ENCODE peak calls at places on chromosomes 16 and 17, in ten cellular contexts. A, U, V, C, K, I, G, T, B and E are unnamed samples.

GRCh38 chr16:74740795-74741304 is 33.8 kb downstream of the FA2H start:
- DNase-seq in U (no peak), B (no peak), V (peak; percentile 91), A (peak; percentile 44), I (no peak), G (peak; percentile 83), T (no peak), K (no peak), C (peak; percentile 58), E (no peak)

GRCh38 chr17:75681289-75681688 is 14.2 kb downstream of the SAP30BP start:
- DNase-seq in V (no peak), B (peak; percentile 47), I (no peak), T (no peak), K (no peak), G (no peak), C (no peak), A (peak; percentile 64), U (no peak), E (no peak)

GRCh38 chr16:75919664-75920063 is 193.4 kb upstream of the CPHXL start:
- DNase-seq in C (no peak), A (peak; percentile 44), U (no peak), V (no peak), I (no peak), G (no peak), T (no peak), B (peak; percentile 10), K (no peak), E (no peak)

GRCh38 chr17:74545456-74546230 is at the start of gene CD300C:
- DNase-seq in A (no peak), I (no peak), V (peak; percentile 64), U (no peak), K (no peak), B (no peak), T (no peak), G (no peak), C (peak; percentile 22), E (no peak)

GRCh38 chr16:68179196-68179795 is 56.6 kb downstream of the ESRP2 start:
- DNase-seq in K (no peak), U (no peak), V (peak; percentile 6), T (no peak), G (no peak), I (no peak), C (no peak), A (peak; percentile 15), B (peak; percentile 36), E (no peak)

GRCh38 chr17:27653572-27653971 is 22.6 kb downstream of the LGALS9 start:
- DNase-seq in A (no peak), U (no peak), T (no peak), K (no peak), I (no peak), C (no peak), V (no peak), B (no peak), G (no peak), E (no peak)

GRCh38 chr17:978110-979093 is 1.2 kb downstream of the NXN start:
- DNase-seq in V (no peak), U (no peak), G (no peak), T (no peak), K (peak; percentile 36), B (no peak), A (peak; percentile 77), C (no peak), I (no peak), E (no peak)

GRCh38 chr17:7380321-7380720 is 568 bp upstream of the TNK1 start:
- DNase-seq in K (no peak), G (no peak), C (no peak), B (no peak), V (peak; percentile 22), U (peak; percentile 48), A (no peak), T (no peak), I (no peak), E (no peak)

GRCh38 chr16:50745940-50746339 is 4.1 kb downstream of the CYLD start:
- DNase-seq in V (no peak), U (no peak), C (no peak), K (no peak), I (no peak), A (no peak), T (no peak), B (no peak), G (no peak), E (no peak)

GRCh38 chr17:80946449-80946848 is 45.2 kb upstream of the CHMP6 start:
- DNase-seq in T (no peak), G (no peak), B (no peak), K (no peak), I (no peak), V (no peak), U (no peak), A (no peak), C (no peak), E (no peak)